ENCODE peak calls at places on chromosome 17, in four cellular contexts. L is HepG2, K is K562, N is GM12878. W is an unnamed sample.

GRCh38 chr17:17004251-17004996 is 32.5 kb upstream of the TNFRSF13B start:
- DNase-seq in K (no peak), L (no peak), N (no peak), W (no peak)

GRCh38 chr17:42309142-42309541 is 20.8 kb downstream of the STAT5A start:
- DNase-seq in N (no peak), K (no peak), L (no peak), W (no peak)

GRCh38 chr17:32831223-32831622 is 45.7 kb downstream of the MYO1D start:
- DNase-seq in N (no peak), L (no peak), K (no peak), W (no peak)

GRCh38 chr17:8079291-8080207 is 8.0 kb downstream of the ALOX12B start:
- DNase-seq in N (no peak), L (peak; percentile 43), K (peak; percentile 74), W (peak; percentile 74)

GRCh38 chr17:48612854-48613691 is 2.0 kb downstream of the HOXB8 start:
- DNase-seq in N (no peak), L (peak; percentile 15), K (no peak), W (no peak)

GRCh38 chr17:77323413-77324171 is 182.8 kb downstream of the SEC14L1 start:
- DNase-seq in K (peak; percentile 76), L (no peak), N (no peak), W (peak; percentile 43)

GRCh38 chr17:431494-431893 is 78.9 kb upstream of the RPH3AL start:
- DNase-seq in K (no peak), L (no peak), N (no peak), W (no peak)

GRCh38 chr17:17682293-17682736 is 1.1 kb downstream of the RAI1 start:
- DNase-seq in K (peak; percentile 55), L (no peak), N (no peak), W (no peak)

GRCh38 chr17:42780816-42781638 is 617 bp downstream of the WNK4 start:
- DNase-seq in K (peak; percentile 29), N (no peak), L (no peak), W (no peak)

GRCh38 chr17:13027246-13027645 is 9.4 kb upstream of the ELAC2 start:
- DNase-seq in L (no peak), N (no peak), K (no peak), W (no peak)

GRCh38 chr17:67063146-67063545 is 18.8 kb downstream of the CACNG1 start:
- DNase-seq in N (no peak), L (no peak), K (no peak), W (peak; percentile 30)

GRCh38 chr17:35700157-35700556 is 31.3 kb upstream of the RASL10B start:
- DNase-seq in K (no peak), N (no peak), L (no peak), W (no peak)

GRCh38 chr17:81336296-81336929 is 41.3 kb upstream of the SLC38A10 start:
- DNase-seq in K (no peak), L (no peak), N (no peak), W (no peak)
- TF ChIP-seq BRCA1 in K (no peak), L (no peak), N (no peak), W (no peak)

DNA sequence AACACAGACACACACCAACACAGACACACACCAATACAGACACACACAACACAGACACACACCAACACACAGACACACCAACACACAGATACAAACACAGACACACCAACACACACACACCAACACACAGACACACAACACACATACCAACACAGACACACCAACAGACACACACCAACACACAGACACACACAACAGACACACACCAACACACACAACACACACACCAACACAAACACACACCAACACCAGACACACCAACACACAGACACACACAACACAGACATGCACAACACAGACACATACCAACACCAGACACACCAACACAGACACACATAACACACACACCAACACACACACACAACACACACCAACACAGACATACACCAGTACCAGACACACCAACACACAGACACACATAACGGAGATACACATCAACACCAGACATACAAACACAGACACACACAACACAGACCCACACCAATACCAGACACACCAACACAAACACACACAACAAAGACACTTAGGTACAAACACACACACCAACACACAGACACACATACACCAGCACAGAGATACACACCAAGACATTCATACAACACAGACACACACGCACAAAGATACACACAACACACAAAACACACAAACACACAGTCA is 2.2 kb downstream of the CDRT4 start:
- DNase-seq in N (no peak), K (no peak), L (no peak), W (no peak)
- TF ChIP-seq HDAC6 in N (no peak), K (no peak), L (no peak), W (no peak)

GRCh38 chr17:31510273-31511175 is 119.0 kb downstream of the RAB11FIP4 start:
- DNase-seq in N (no peak), L (no peak), K (no peak), W (no peak)
- TF ChIP-seq BRCA1 in N (no peak), L (no peak), K (no peak), W (no peak)

GRCh38 chr17:83150369-83151055 is 71.1 kb downstream of the METRNL start:
- DNase-seq in K (no peak), N (no peak), L (no peak), W (no peak)
- TF ChIP-seq HDAC6 in K (no peak), N (no peak), L (no peak), W (no peak)

GRCh38 chr17:79006794-79007503 is 2.6 kb downstream of the CANT1 start:
- DNase-seq in K (no peak), L (no peak), N (no peak), W (no peak)

GRCh38 chr17:79007504-79008381 is 1.8 kb downstream of the CANT1 start:
- DNase-seq in K (no peak), N (no peak), L (no peak), W (no peak)

GRCh38 chr17:79005063-79005861 is 4.3 kb downstream of the CANT1 start:
- DNase-seq in L (no peak), K (no peak), N (no peak), W (no peak)

GRCh38 chr17:79003661-79004411 is 5.7 kb downstream of the CANT1 start:
- DNase-seq in K (no peak), N (no peak), L (no peak), W (no peak)

GRCh38 chr17:79006001-79006400 is 3.6 kb downstream of the CANT1 start:
- DNase-seq in N (no peak), K (no peak), L (no peak), W (no peak)
- TF ChIP-seq BRCA1 in N (no peak), K (no peak), L (no peak), W (no peak)

GRCh38 chr17:57830880-57831279 is 19.0 kb downstream of the MRPS23 start:
- DNase-seq in L (no peak), K (no peak), N (no peak), W (no peak)

GRCh38 chr17:57834146-57834741 is 15.6 kb downstream of the MRPS23 start:
- DNase-seq in K (no peak), L (no peak), N (no peak), W (peak; percentile 64)

GRCh38 chr17:57833597-57833939 is 16.3 kb downstream of the MRPS23 start:
- DNase-seq in K (no peak), N (no peak), L (no peak), W (no peak)

GRCh38 chr17:57832299-57832698 is 17.5 kb downstream of the MRPS23 start:
- DNase-seq in N (no peak), L (no peak), K (no peak), W (no peak)

GRCh38 chr17:57832711-57833596 is 16.9 kb downstream of the MRPS23 start:
- DNase-seq in N (no peak), K (peak; percentile 78), L (peak; percentile 72), W (peak; percentile 13)
- TF ChIP-seq HDAC6 in N (no peak), K (no peak), L (no peak), W (no peak)

GRCh38 chr17:75740631-75741077 is 19.4 kb downstream of the ITGB4 start:
- DNase-seq in L (no peak), N (no peak), K (no peak), W (no peak)
- TF ChIP-seq BRCA1 in L (no peak), N (no peak), K (no peak), W (no peak)

GRCh38 chr17:29591737-29592624 is 951 bp upstream of the ANKRD13B start:
- DNase-seq in K (peak; percentile 90), N (no peak), L (peak; percentile 74), W (no peak)
- TF ChIP-seq HDAC6 in K (no peak), N (no peak), L (no peak), W (no peak)

W was measured in H1.